ENCODE peak calls at places on chromosomes 1 and 21, in nine cellular contexts. F is SK-MEL-5; P is activated naive CD4-positive, alpha-beta T cell treated with Interleukin-2 at 50 U/mL for 16 hours; I is endothelial cell; J is HFFc6; D is retina; L is effector CD4-positive, alpha-beta T cell; N is dorsolateral prefrontal cortex; Y is stimulated activated CD4-positive, alpha-beta T cell treated with anti-CD3 and anti-CD28 coated beads, Interleukin-2, amount 100 ng/mL, for 4 hours. O is an unnamed sample.
A peak's percentile ranks its signal among the peaks of the same experiment; 100 is the strongest.

GRCh38 chr1:155179107-155180031 is 5.7 kb downstream of the TRIM46 start:
- DNase-seq in F (no peak), P (no peak), I (no peak), J (no peak), D (no peak), L (no peak), N (no peak), Y (no peak), O (no peak)

GRCh38 chr21:43740497-43741156 is 21.7 kb downstream of the PDXK start:
- DNase-seq in F (peak; percentile 35), P (no peak), I (peak; percentile 37), J (peak; percentile 30), D (peak; percentile 80), L (no peak), N (peak; percentile 71), Y (no peak), O (peak; percentile 58)

GRCh38 chr1:212774584-212774983 is 17.0 kb downstream of the NSL1 start:
- DNase-seq in F (no peak), P (no peak), I (no peak), J (no peak), D (no peak), L (no peak), N (no peak), Y (no peak), O (no peak)

GRCh38 chr1:164707868-164708331 is 148.9 kb downstream of the PBX1 start:
- DNase-seq in F (no peak), P (no peak), I (no peak), J (peak; percentile 93), D (peak; percentile 34), L (no peak), N (no peak), Y (no peak), O (peak; percentile 47)

GRCh38 chr1:165828581-165829329 is 1.3 kb downstream of the UCK2 start:
- DNase-seq in F (peak; percentile 83), P (peak; percentile 4), I (peak; percentile 54), J (peak; percentile 78), D (peak; percentile 86), L (no peak), N (peak; percentile 54), Y (no peak), O (peak; percentile 82)

GRCh38 chr1:910881-911721 is 12.6 kb upstream of the SAMD11 start:
- DNase-seq in F (no peak), P (peak; percentile 2), I (peak; percentile 2), J (peak; percentile 30), D (peak; percentile 53), L (peak; percentile 1), N (no peak), Y (no peak), O (no peak)

GRCh38 chr1:237428809-237429208 is 386.8 kb downstream of the RYR2 start:
- DNase-seq in F (no peak), P (no peak), I (no peak), J (no peak), D (no peak), L (no peak), N (no peak), Y (no peak), O (no peak)

GRCh38 chr1:22763479-22764200 is 53.0 kb downstream of the EPHB2 start:
- DNase-seq in F (no peak), P (no peak), I (no peak), J (no peak), D (no peak), L (no peak), N (no peak), Y (no peak), O (no peak)

GRCh38 chr1:155218854-155219591 is 10.5 kb downstream of the MTX1 start:
- DNase-seq in F (peak; percentile 74), P (no peak), I (peak; percentile 20), J (peak; percentile 66), D (peak; percentile 67), L (no peak), N (no peak), Y (no peak), O (peak; percentile 71)

GRCh38 chr1:214380418-214380817 is 99.5 kb downstream of the SMYD2 start:
- DNase-seq in F (no peak), P (no peak), I (no peak), J (no peak), D (no peak), L (no peak), N (no peak), Y (no peak), O (no peak)

GRCh38 chr1:169586395-169587255 is at the start of gene F5:
- DNase-seq in F (peak; percentile 67), P (peak; percentile 80), I (peak; percentile 74), J (peak; percentile 39), D (peak; percentile 78), L (peak; percentile 63), N (peak; percentile 83), Y (peak; percentile 79), O (peak; percentile 46)

GRCh38 chr1:214216779-214217178 is 64.2 kb upstream of the SMYD2 start:
- DNase-seq in F (no peak), P (no peak), I (no peak), J (no peak), D (no peak), L (no peak), N (no peak), Y (no peak), O (no peak)

GRCh38 chr1:15411593-15412487 is 2.2 kb downstream of the EFHD2 start:
- DNase-seq in F (no peak), P (peak; percentile 62), I (no peak), J (peak; percentile 48), D (no peak), L (peak; percentile 44), N (no peak), Y (no peak), O (no peak)

GRCh38 chr1:94925561-94926364 is 1.1 kb downstream of the CNN3 start:
- DNase-seq in F (peak; percentile 90), P (peak; percentile 9), I (peak; percentile 78), J (peak; percentile 76), D (peak; percentile 91), L (no peak), N (peak; percentile 69), Y (no peak), O (peak; percentile 82)

O was measured in hepatic stellate cell.